ENCODE peak calls at places on chromosomes 13 and 19, in nine cellular contexts. V is transverse colon, H is Peyer's patch, T is A549, Y is GM12878, W is prostate gland, X is spleen, C is heart left ventricle, B is body of pancreas. L is an unnamed sample. For H3K4me1, the result is how much of the 10 kb centered on the place peaks cover.

GRCh38 chr13:57045816-57046691 is 94.7 kb upstream of the PRR20A start:
- DNase-seq in X (no peak), C (no peak), W (no peak), B (no peak), Y (no peak), V (no peak), T (no peak), H (peak), L (no peak)

GRCh38 chr19:13103961-13104847 is 1.5 kb upstream of the LYL1 start:
- DNase-seq in Y (no peak), V (peak), X (peak), W (no peak), H (peak), C (peak), T (peak), B (peak), L (peak)

GRCh38 chr19:28465317-28466086 is 747.4 kb downstream of the UQCRFS1 start:
- DNase-seq in Y (no peak), W (no peak), X (peak), H (no peak), B (no peak), V (no peak), C (no peak), T (no peak), L (no peak)

GRCh38 chr13:29847501-29847983 is 2.9 kb downstream of the UBL3 start:
- DNase-seq in X (no peak), T (no peak), W (peak), C (no peak), Y (no peak), V (peak), B (peak), H (peak), L (no peak)

GRCh38 chr19:2290441-2291184 is 8.6 kb upstream of the PEAK3 start:
- DNase-seq in W (no peak), T (no peak), H (peak), X (peak), Y (no peak), V (peak), B (no peak), C (no peak), L (no peak)

GRCh38 chr13:110484290-110485048 is 77.1 kb downstream of the RAB20 start:
- DNase-seq in H (no peak), C (no peak), T (no peak), B (no peak), Y (no peak), W (no peak), V (no peak), X (no peak), L (no peak)

GRCh38 chr19:18700501-18701249 is 17.2 kb downstream of the CRTC1 start:
- DNase-seq in W (peak), H (peak), C (peak), B (peak), Y (peak), V (peak), X (peak), T (no peak), L (peak)

GRCh38 chr19:44640518-44640917 is 3.2 kb upstream of the PVR start:
- DNase-seq in X (no peak), C (no peak), T (no peak), B (no peak), Y (no peak), H (no peak), V (no peak), W (no peak), L (no peak)

GRCh38 chr13:20197361-20197834 is 4.7 kb upstream of the GJB2 start:
- DNase-seq in B (peak), C (no peak), V (no peak), T (peak), X (no peak), W (no peak), H (no peak), Y (no peak), L (no peak)

GRCh38 chr13:85386424-85386823 is 412.8 kb downstream of the SLITRK6 start:
- DNase-seq in W (no peak), H (no peak), X (no peak), B (no peak), C (no peak), T (no peak), V (no peak), Y (no peak), L (no peak)

GRCh38 chr19:45311640-45312039 is 11.0 kb downstream of the CKM start:
- DNase-seq in Y (no peak), W (no peak), C (no peak), T (no peak), X (no peak), B (no peak), V (no peak), H (no peak), L (no peak)

GRCh38 chr13:76853481-76853880 is 32.7 kb downstream of the KCTD12 start:
- DNase-seq in X (no peak), B (no peak), C (no peak), Y (no peak), T (no peak), H (no peak), V (no peak), W (no peak), L (no peak)

GRCh38 chr19:19259741-19260140 is 13.4 kb downstream of the TM6SF2 start:
- DNase-seq in X (no peak), Y (no peak), V (no peak), B (no peak), W (no peak), T (peak), C (peak), H (no peak), L (no peak)

GRCh38 chr19:47762615-47763308 is 15.7 kb upstream of the SELENOW start:
- DNase-seq in V (no peak), T (no peak), W (no peak), C (no peak), B (no peak), Y (no peak), X (peak), H (no peak), L (no peak)

GRCh38 chr13:40271511-40271910 is 394.9 kb downstream of the FOXO1 start:
- DNase-seq in H (peak), B (peak), C (no peak), T (no peak), V (peak), Y (no peak), W (no peak), X (no peak), L (no peak)

GRCh38 chr13:101397742-101398141 is 18.6 kb downstream of the NALCN start:
- DNase-seq in T (no peak), C (no peak), W (no peak), H (no peak), B (no peak), Y (no peak), X (no peak), V (no peak), L (no peak)

GRCh38 chr19:46718157-46718933 is 1.4 kb upstream of the PRKD2 start:
- DNase-seq in V (peak), C (peak), X (peak), Y (peak), B (peak), T (peak), H (peak), W (no peak), L (no peak)
- H3K4me1 ChIP-seq in V (under half), C (under half), X (half or more), Y (under half), B (under half), T (under half), H (under half), W (under half), L (under half)

GRCh38 chr19:33080761-33081681 is at the start of gene GPATCH1:
- DNase-seq in X (peak), C (peak), B (peak), Y (peak), T (peak), V (peak), W (peak), H (peak), L (peak)
- TF ChIP-seq POLR2A in X (no peak), C (peak), B (peak), Y (peak), T (peak), V (peak), W (peak), H (peak), L (no peak)

GRCh38 chr13:107119989-107120881 is 552.3 kb upstream of the ARGLU1 start:
- DNase-seq in C (no peak), V (no peak), H (no peak), B (no peak), T (no peak), X (no peak), Y (no peak), W (no peak), L (no peak)

GRCh38 chr13:107121793-107122192 is 553.9 kb upstream of the ARGLU1 start:
- DNase-seq in V (no peak), H (no peak), T (no peak), Y (no peak), X (no peak), W (no peak), C (no peak), B (no peak), L (no peak)

GRCh38 chr13:107124730-107125129 is 556.8 kb upstream of the ARGLU1 start:
- DNase-seq in H (no peak), V (no peak), X (no peak), C (no peak), Y (no peak), T (no peak), B (no peak), W (no peak), L (no peak)

GRCh38 chr13:107124129-107124718 is 556.3 kb upstream of the ARGLU1 start:
- DNase-seq in H (no peak), X (no peak), Y (no peak), V (no peak), T (peak), B (no peak), W (no peak), C (no peak), L (no peak)
- TF ChIP-seq CTCF in H (peak), X (peak), Y (no peak), V (peak), T (peak), B (peak), W (peak), C (peak), L (no peak)

DNA sequence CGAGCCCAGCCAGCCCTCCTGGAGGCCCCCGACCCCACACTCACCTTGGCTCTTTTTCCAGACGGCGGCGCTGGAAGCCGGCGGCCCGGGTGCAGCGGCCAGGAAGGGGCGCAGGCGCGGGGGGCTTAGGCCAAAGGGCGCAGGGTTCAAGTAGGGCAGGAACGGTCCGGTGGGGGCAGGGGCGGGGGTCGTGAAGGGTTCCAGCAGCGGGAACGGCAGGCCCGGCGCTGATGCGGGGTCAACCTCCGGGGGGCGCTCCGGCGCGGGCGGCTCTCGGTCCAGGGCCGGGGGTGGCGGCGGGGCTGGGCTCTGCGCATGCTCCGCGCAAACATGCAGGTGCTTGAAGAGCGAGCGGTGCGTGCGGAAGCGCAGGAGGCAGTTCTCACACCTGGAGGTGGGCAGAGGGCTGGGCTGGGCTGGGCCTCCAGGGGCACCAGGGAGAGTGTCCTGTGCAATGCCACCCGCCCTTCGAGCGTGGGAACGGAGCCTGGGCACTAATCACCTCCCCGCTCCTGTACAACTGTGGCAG is 2.3 kb downstream of the ZNF414 start:
- DNase-seq in C (no peak), X (peak), H (peak), W (no peak), V (no peak), Y (no peak), B (no peak), T (no peak), L (no peak)
- H3K4me1 ChIP-seq in C (under half), X (under half), H (under half), W (under half), V (under half), Y (under half), B (under half), T (under half), L (under half)

DNA sequence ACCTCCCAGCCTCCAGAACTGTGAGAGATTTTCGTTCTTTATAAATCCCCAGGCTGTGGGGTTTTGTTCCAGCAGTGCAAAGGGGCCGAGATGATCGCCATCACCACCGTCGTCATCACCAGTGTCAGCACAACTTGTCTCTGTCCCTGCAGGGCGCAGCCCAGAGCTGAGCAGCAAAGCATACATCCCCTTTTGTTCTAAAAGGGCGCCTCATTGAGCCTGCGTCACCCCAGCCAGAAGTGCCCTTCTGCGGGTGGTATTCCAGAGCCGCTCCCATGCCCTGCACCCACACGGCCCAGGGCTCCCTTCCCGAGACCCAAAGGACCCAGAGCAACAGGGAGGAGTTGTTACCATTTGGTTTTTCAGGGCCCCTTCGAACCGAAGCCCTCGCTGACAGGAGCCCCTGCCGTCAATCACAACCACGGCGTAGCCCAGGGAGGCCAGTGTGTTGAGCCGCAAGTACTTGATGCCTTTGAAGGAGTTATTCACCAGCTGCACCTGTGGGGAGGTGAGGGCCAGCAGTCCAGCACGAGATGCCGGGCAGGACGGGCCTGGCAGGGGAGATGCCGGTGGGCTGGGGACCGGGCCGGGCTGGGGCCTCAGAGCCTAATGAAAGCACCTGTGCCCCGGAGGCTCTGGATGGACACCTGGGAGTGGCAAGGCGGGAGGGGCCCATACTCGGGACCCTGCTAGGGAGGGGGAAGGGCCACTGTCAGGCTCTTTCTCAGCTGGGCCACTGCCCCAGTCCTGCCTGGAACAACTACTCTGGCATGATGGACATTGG is 14.4 kb upstream of the MYDGF start:
- DNase-seq in V (no peak), B (no peak), H (no peak), W (no peak), T (no peak), X (no peak), C (no peak), Y (no peak), L (no peak)
- TF ChIP-seq POLR2A in V (no peak), B (no peak), H (no peak), W (no peak), T (no peak), X (no peak), C (no peak), Y (peak), L (no peak)

GRCh38 chr19:51810228-51810627 is 15.3 kb downstream of the FPR3 start:
- DNase-seq in H (no peak), W (no peak), B (no peak), X (no peak), V (no peak), T (no peak), C (no peak), Y (no peak), L (no peak)
- TF ChIP-seq CTCF in H (peak), W (no peak), B (no peak), X (no peak), V (no peak), T (no peak), C (peak), Y (no peak), L (no peak)

GRCh38 chr19:54792814-54793213 is 10.6 kb upstream of the KIR2DL4 start:
- DNase-seq in H (no peak), Y (peak), C (no peak), B (no peak), X (no peak), W (no peak), V (no peak), T (no peak), L (no peak)
- H3K4me1 ChIP-seq in H (under half), Y (under half), C (under half), B (under half), X (under half), W (under half), V (under half), T (under half), L (under half)

DNA sequence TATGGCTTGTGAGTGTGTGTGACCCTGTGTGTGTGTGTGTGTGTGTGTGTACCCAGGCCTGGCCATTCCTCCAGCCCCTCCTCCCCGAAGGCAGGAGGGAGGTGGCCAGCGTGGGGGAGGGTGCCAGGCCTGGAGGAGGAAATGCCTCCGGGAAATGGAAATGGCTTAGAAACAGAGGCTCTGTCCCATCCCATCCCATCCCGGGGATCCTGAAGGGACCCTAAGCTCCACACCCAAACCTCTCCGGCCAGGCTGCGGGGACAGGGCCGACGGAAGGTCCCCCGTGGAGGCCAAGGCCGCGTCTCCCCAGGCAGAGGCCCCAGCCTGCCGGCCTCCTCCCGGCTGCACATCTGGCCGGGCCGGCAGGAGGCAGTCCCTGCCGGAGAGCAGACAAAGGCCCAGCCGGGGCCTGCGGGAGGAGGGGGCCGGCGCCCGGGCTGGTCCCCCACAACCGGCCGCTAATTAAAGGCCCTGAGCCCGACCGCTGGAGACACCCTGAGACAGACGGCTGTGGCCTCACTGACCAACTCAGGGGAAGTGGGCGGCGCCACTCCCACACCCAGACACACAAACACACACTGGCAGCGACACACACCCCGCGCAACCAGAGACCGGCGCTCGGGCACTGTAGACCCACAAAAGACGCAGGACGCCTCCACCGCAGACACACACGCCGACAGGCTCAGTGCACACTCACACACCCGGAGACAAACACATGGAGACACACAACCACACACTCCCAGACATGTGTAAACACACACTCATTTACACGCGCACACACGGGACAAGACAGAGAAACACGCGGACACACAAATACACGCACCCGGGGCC is 1.1 kb downstream of the ADAMTS10 start:
- DNase-seq in H (peak), X (no peak), Y (no peak), W (no peak), B (peak), T (peak), V (peak), C (peak), L (no peak)
- TF ChIP-seq POLR2A in H (no peak), X (no peak), Y (no peak), W (no peak), B (peak), T (peak), V (no peak), C (no peak), L (no peak)

DNA sequence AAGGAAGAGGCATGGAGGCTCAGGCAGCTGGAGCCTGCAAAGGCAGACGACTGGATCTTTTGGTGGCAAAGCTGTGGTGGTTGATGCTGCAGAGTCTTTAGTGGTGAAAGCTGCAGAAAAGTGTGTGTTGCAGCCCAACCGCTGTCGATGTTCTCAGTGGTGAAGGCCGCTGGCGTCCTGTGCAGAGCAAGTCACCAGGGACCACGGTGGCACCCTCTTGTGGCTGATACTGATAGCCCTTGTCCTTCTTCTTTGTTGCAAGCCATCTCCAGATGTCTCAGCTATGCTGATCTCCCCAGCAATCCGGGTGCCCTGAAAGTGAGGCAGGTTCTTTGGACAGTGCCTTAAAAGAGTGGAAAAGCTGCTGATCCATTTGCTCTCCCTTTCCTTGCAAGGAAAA is 610.9 kb upstream of the PCDH9 start:
- DNase-seq in H (no peak), X (no peak), W (no peak), V (no peak), T (no peak), B (no peak), Y (no peak), C (no peak), L (no peak)
- TF ChIP-seq CTCF in H (no peak), X (no peak), W (no peak), V (no peak), T (no peak), B (no peak), Y (no peak), C (no peak), L (no peak)

L was measured in esophagus squamous epithelium.